ENCODE peak calls at places on chromosomes 11 and 22, in six cellular contexts. R, X, K, O, H and B are unnamed samples.

GRCh38 chr11:118529584-118530175 is 1.3 kb upstream of the TMEM25 start:
- DNase-seq in R (no peak), X (no peak), K (no peak), O (no peak), H (no peak), B (no peak)

GRCh38 chr11:61356701-61357100 is 5.0 kb downstream of the CYB561A3 start:
- DNase-seq in R (no peak), X (no peak), K (no peak), O (no peak), H (no peak), B (no peak)

GRCh38 chr11:87740968-87741367 is 434.3 kb downstream of the RAB38 start:
- DNase-seq in R (no peak), X (no peak), K (no peak), O (no peak), H (no peak), B (no peak)

GRCh38 chr22:47392729-47393128 is 630.3 kb downstream of the TBC1D22A start:
- DNase-seq in R (no peak), X (no peak), K (no peak), O (no peak), H (no peak), B (no peak)

GRCh38 chr11:9092846-9093778 is 1.7 kb upstream of the SCUBE2 start:
- DNase-seq in R (no peak), X (no peak), K (no peak), O (no peak), H (peak; percentile 6), B (no peak)

GRCh38 chr22:19522190-19522880 is 1.9 kb downstream of the CLDN5 start:
- DNase-seq in R (no peak), X (no peak), K (no peak), O (no peak), H (no peak), B (no peak)

GRCh38 chr11:119727523-119728081 is 1.4 kb downstream of the NECTIN1 start:
- DNase-seq in R (no peak), X (no peak), K (peak; percentile 88), O (no peak), H (no peak), B (peak; percentile 41)

GRCh38 chr11:123611698-123612097 is 42.7 kb downstream of the SCN3B start:
- DNase-seq in R (no peak), X (no peak), K (no peak), O (no peak), H (no peak), B (no peak)

DNA sequence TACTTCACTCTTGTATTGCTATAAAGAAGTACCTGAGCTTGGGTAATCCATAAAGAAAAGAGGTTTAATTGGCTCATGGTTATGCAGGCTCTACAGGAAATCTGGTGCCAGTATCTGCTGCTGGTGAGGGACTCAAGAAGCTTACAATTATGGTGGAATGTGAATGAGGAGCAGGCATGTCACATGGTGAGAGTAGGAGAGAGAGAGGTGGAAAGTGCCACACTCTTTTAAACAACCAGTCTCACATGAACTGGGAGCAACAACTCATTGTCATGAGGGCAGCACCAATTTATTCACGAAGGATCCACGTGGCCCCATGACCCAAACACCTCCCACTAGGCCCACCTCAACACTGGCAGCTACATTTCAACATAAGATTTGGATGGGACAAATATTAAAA is 24.6 kb upstream of the IGLL5 start:
- DNase-seq in R (no peak), X (no peak), K (no peak), O (no peak), H (no peak), B (no peak)
- H3K4me3 ChIP-seq in R (no peak overlapping the region), X (no peak overlapping the region), K (no peak overlapping the region), O (no peak overlapping the region), H (no peak overlapping the region), B (no peak overlapping the region)

DNA sequence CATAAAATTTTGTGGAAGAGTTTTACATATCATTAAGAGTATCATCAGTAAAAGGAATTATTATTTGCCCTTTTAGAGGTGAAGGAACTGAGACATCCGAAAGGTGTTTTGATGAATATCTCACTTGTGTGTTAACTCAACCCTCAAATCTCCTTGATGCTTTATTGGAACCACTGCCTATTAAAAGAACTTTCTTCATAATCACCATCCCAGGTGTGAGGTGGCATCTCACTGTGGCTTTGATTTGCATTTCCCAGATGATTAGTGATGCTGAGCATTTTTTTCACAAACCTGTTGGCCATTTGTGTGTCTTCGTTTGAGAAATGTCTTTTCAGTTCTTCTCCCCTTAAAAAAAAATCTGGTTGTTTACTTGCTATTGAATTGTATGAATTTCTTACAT is 134.0 kb upstream of the SYN3 start:
- DNase-seq in R (no peak), X (no peak), K (no peak), O (no peak), H (no peak), B (no peak)
- H3K4me3 ChIP-seq in R (no peak overlapping the region), X (no peak overlapping the region), K (no peak overlapping the region), O (no peak overlapping the region), H (no peak overlapping the region), B (no peak overlapping the region)

DNA sequence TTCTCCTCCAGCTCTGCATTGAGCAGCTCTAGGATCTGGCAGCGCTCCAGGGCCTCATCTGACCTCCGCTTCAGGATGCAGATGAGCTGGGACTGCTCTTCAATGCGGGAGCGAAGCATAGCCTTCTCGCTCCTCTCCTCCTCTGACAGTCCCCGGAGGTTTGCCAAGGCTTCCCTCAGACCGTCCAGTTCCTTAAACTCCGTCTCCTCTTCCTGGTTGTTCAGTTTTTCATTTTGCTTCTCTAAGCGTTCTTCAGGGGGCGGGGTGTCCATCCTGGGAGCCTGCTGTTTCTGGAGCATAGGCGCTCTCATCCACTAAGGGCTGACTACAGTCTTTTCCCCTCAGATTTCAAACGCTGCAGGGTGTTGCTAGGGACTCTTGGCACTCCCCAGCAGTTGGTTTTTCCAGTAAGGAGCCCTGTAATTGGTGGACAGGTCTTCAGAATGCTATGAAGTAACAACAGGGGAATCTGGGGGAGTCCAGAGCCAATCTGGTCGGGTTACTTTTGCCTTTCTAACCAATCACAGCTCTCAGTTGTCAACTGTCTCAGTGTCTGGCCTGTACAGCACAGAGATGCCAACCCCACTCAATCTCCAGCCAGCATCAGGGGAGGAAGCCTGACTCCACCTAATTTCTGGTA is at the start of gene CCDC89:
- DNase-seq in R (no peak), X (peak; percentile 77), K (no peak), O (peak; percentile 46), H (peak; percentile 99), B (no peak)
- H3K4me3 ChIP-seq in R (no peak within 1 kb of the TSS), X (peak within 1 kb of the TSS; percentile 38), K (no peak within 1 kb of the TSS), O (peak within 1 kb of the TSS; percentile 37), H (no peak within 1 kb of the TSS), B (peak within 1 kb of the TSS; percentile 9)

GRCh38 chr11:6469599-6469998 is 4.1 kb downstream of the TRIM3 start:
- DNase-seq in R (no peak), X (no peak), K (no peak), O (no peak), H (no peak), B (no peak)
- H3K4me3 ChIP-seq in R (no peak overlapping the region), X (no peak overlapping the region), K (no peak overlapping the region), O (no peak overlapping the region), H (no peak overlapping the region), B (no peak overlapping the region)

GRCh38 chr22:31099386-31099785 is 8.0 kb downstream of the SELENOM start:
- DNase-seq in R (no peak), X (no peak), K (no peak), O (no peak), H (no peak), B (no peak)

GRCh38 chr22:31099841-31100761 is 7.3 kb downstream of the SELENOM start:
- DNase-seq in R (no peak), X (no peak), K (no peak), O (no peak), H (no peak), B (no peak)

GRCh38 chr22:31096637-31097274 is 10.6 kb downstream of the SELENOM start:
- DNase-seq in R (no peak), X (no peak), K (no peak), O (no peak), H (no peak), B (no peak)

GRCh38 chr22:31097941-31098632 is 9.3 kb downstream of the SELENOM start:
- DNase-seq in R (no peak), X (no peak), K (no peak), O (no peak), H (no peak), B (no peak)

GRCh38 chr22:31098633-31099110 is 8.7 kb downstream of the SELENOM start:
- DNase-seq in R (no peak), X (no peak), K (no peak), O (peak; percentile 75), H (no peak), B (peak; percentile 82)
- H3K4me3 ChIP-seq in R (no peak overlapping the region), X (no peak overlapping the region), K (no peak overlapping the region), O (no peak overlapping the region), H (no peak overlapping the region), B (no peak overlapping the region)

GRCh38 chr11:133927690-133928627 is 28.8 kb downstream of the IGSF9B start:
- DNase-seq in R (peak; percentile 10), X (peak; percentile 64), K (no peak), O (peak; percentile 31), H (peak; percentile 72), B (peak; percentile 56)
- H3K4me3 ChIP-seq in R (no peak overlapping the region), X (no peak overlapping the region), K (no peak overlapping the region), O (no peak overlapping the region), H (no peak overlapping the region), B (peak overlapping the region; percentile 11)

GRCh38 chr11:21556936-21557335 is 635.9 kb upstream of the ANO5 start:
- DNase-seq in R (no peak), X (no peak), K (no peak), O (no peak), H (no peak), B (no peak)
- H3K4me3 ChIP-seq in R (no peak overlapping the region), X (no peak overlapping the region), K (no peak overlapping the region), O (no peak overlapping the region), H (no peak overlapping the region), B (no peak overlapping the region)

GRCh38 chr11:6320411-6321207 is at the start of gene CAVIN3:
- DNase-seq in R (no peak), X (peak; percentile 69), K (peak; percentile 59), O (peak; percentile 84), H (peak; percentile 89), B (peak; percentile 92)
- H3K4me3 ChIP-seq in R (no peak within 1 kb of the TSS), X (peak within 1 kb of the TSS; percentile 60), K (no peak within 1 kb of the TSS), O (peak within 1 kb of the TSS; percentile 80), H (peak within 1 kb of the TSS; percentile 21), B (peak within 1 kb of the TSS; percentile 61)

DNA sequence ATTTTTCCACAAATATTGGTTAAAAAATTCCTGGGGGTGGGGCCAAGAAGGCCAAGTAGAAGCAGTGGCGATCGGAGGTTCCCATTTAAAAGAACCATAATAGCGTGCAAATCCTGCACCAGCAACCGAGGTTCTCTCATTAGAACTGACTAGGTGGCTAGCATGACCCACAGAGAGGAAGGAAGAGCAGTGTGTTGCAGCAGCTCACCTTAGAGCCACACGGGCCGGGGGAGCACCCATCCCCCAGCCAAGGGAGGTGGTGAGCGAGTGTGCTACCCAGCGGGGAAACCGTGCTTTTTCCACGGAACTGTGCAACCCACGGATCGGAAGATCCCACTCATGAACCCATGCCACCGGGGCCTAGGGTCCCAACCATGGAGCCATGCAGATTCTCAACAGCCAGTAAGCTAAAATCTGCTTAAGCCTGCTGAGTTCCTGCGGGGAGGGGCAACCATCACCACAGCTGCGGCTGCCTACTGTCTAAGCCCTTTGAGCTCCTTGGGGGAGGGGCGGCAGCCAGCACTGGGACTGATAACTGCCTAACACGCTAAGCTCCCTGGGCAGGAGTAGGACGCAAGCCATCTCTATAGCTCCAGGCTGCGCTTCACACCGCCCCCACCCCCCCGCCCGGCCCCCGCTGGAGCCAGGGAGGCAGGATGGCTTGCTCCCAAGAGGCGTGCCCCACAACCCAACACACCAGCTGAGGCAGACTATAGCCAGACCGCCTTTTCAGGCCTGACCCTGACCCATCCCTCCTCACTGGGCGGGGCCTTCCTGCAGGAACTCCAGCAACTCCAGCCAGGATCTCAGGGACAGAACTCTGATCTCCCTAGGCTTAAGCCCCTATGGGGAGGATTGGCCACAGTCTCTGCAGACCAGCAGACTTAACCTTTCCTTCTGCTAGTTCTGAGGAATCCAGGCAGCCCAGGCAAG is 20.9 kb upstream of the HTATIP2 start:
- DNase-seq in R (no peak), X (no peak), K (peak; percentile 67), O (no peak), H (peak; percentile 22), B (peak; percentile 19)
- H3K4me3 ChIP-seq in R (no peak overlapping the region), X (no peak overlapping the region), K (no peak overlapping the region), O (no peak overlapping the region), H (no peak overlapping the region), B (no peak overlapping the region)